ENCODE peak calls at places on chromosome 22, in six cellular contexts. P is left lung, R is OCI-LY7, O is fibroblast of mammary gland, A is thoracic aorta, M is choroid plexus epithelial cell. Q is an unnamed sample.

GRCh38 chr22:18095101-18095805 is 15.4 kb upstream of the TUBA8 start:
- DNase-seq in P (no peak), R (no peak), O (no peak), A (no peak), M (no peak), Q (no peak)

GRCh38 chr22:42967933-42968332 is 47.0 kb downstream of the PACSIN2 start:
- DNase-seq in P (peak; percentile 78), R (no peak), O (peak; percentile 69), A (no peak), M (no peak), Q (no peak)

GRCh38 chr22:44931077-44931540 is 78.7 kb downstream of the PHF21B start:
- DNase-seq in P (no peak), R (no peak), O (peak; percentile 0), A (no peak), M (peak; percentile 14), Q (peak; percentile 2)

GRCh38 chr22:17873804-17874203 is 99.5 kb upstream of the BID start:
- DNase-seq in P (no peak), R (no peak), O (no peak), A (no peak), M (no peak), Q (no peak)

GRCh38 chr22:50138036-50138435 is 32.5 kb upstream of the PANX2 start:
- DNase-seq in P (no peak), R (no peak), O (no peak), A (no peak), M (no peak), Q (no peak)

GRCh38 chr22:38713921-38714320 is 8.2 kb downstream of the GTPBP1 start:
- DNase-seq in P (no peak), R (no peak), O (no peak), A (no peak), M (no peak), Q (no peak)

GRCh38 chr22:37752189-37753061 is 55.3 kb upstream of the GCAT start:
- DNase-seq in P (peak; percentile 88), R (no peak), O (peak; percentile 98), A (peak; percentile 86), M (peak; percentile 88), Q (peak; percentile 92)

GRCh38 chr22:24483966-24484545 is 11.1 kb upstream of the UPB1 start:
- DNase-seq in P (no peak), R (no peak), O (no peak), A (no peak), M (peak; percentile 36), Q (no peak)

GRCh38 chr22:49255154-49255553 is 572.5 kb downstream of the BRD1 start:
- DNase-seq in P (no peak), R (no peak), O (no peak), A (no peak), M (no peak), Q (no peak)

GRCh38 chr22:20141186-20142077 is 9.4 kb downstream of the CCDC188 start:
- DNase-seq in P (no peak), R (no peak), O (peak; percentile 70), A (no peak), M (peak; percentile 76), Q (peak; percentile 82)

GRCh38 chr22:43704051-43704450 is 108.1 kb downstream of the EFCAB6 start:
- DNase-seq in P (no peak), R (no peak), O (no peak), A (no peak), M (no peak), Q (no peak)

GRCh38 chr22:39627865-39628562 is 57.5 kb downstream of the CACNA1I start:
- DNase-seq in P (no peak), R (no peak), O (no peak), A (no peak), M (no peak), Q (no peak)

GRCh38 chr22:38699143-38699542 is 1.6 kb downstream of the JOSD1 start:
- DNase-seq in P (no peak), R (peak; percentile 15), O (no peak), A (no peak), M (peak; percentile 16), Q (no peak)

GRCh38 chr22:46971141-46971775 is 208.8 kb downstream of the TBC1D22A start:
- DNase-seq in P (no peak), R (no peak), O (no peak), A (no peak), M (peak; percentile 75), Q (no peak)
- TF ChIP-seq CTCF in P (no peak), R (no peak), O (no peak), A (no peak), M (no peak), Q (no peak)

DNA sequence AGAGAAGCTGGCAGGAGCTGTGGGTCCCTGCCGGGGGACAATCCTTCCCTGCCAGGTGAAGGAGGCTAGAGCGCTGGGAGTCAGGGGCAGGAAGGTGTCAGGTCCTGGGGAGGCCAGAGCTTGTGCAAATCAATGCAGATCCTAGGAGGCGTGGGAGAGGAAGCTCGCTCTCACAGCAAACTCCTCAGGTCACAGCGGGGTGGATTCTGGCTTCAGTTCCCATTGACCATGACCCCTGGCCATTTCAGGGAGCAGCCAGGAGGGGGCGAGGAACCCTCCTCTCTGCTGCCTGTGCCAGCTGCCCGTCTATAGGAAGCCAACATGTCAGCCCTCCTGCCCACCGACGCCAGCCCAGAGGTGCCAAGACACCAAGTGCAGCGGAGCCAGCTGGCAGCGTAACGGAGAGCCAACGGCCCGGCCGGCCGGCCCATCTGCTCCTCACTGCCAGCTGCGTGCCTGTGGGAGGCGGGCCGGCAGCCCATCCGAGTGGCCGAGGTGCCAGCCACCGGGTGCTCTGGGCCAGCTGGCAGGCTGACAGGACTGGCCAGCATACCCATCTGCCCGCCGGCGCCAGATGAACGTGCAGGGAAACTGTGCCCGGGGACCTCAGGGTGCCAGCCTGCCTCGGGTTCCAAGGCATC is 374.9 kb downstream of the MIAT start:
- DNase-seq in P (no peak), R (no peak), O (no peak), A (peak; percentile 11), M (peak; percentile 46), Q (no peak)
- TF ChIP-seq CTCF in P (no peak), R (peak; percentile 16), O (peak; percentile 13), A (peak; percentile 47), M (peak; percentile 48), Q (no peak)

GRCh38 chr22:34115722-34116121 is 195.4 kb upstream of the LARGE1 start:
- DNase-seq in P (no peak), R (no peak), O (no peak), A (no peak), M (no peak), Q (no peak)
- TF ChIP-seq CTCF in P (no peak), R (no peak), O (no peak), A (no peak), M (no peak), Q (no peak)

DNA sequence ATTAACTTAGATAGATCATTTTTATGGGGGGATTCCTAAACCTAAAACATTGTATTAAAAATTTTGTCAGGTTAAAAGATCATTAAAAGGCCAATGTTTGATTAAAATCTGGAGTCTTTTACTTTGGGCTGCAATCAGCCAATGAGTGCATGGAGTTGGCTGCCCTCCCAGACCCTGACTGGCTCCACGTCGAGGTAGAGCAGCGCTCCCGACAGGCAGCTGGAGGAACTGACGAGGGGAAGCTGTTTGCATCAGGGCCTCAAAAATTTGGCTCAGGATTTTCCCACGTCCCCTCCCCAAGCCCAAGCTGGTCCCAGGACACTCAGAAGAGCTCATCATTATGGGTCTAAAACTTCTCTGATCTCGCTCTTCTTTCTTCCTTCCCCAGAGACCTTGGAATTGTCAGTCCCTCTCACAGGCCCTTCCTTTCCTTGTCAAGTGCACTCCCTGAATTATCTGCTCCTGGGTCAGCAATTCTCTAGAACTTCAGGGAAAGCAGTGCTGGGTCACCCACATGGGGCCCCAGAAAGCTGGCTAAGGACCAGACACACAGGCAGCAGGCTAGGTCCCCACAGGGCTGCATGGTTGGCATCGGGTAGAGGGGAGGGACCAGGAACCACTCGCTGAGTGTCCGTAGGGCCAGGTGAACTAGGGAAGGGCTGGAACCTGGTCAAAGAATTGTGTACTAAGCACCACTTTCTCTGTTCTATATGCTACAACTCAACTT is 119.6 kb upstream of the IGLL5 start:
- DNase-seq in P (no peak), R (no peak), O (peak; percentile 49), A (no peak), M (no peak), Q (no peak)
- TF ChIP-seq CTCF in P (no peak), R (peak; percentile 62), O (peak; percentile 48), A (no peak), M (peak; percentile 30), Q (no peak)

GRCh38 chr22:29814003-29814402 is 24.1 kb downstream of the ASCC2 start:
- DNase-seq in P (no peak), R (no peak), O (no peak), A (no peak), M (no peak), Q (no peak)

GRCh38 chr22:29815580-29815979 is 22.5 kb downstream of the ASCC2 start:
- DNase-seq in P (no peak), R (no peak), O (no peak), A (no peak), M (no peak), Q (no peak)

GRCh38 chr22:29813126-29813525 is 24.9 kb downstream of the ASCC2 start:
- DNase-seq in P (no peak), R (no peak), O (no peak), A (no peak), M (no peak), Q (no peak)

GRCh38 chr22:29811377-29811776 is 26.7 kb downstream of the ASCC2 start:
- DNase-seq in P (peak; percentile 74), R (no peak), O (no peak), A (no peak), M (peak; percentile 14), Q (no peak)

GRCh38 chr22:29813563-29813962 is 24.5 kb downstream of the ASCC2 start:
- DNase-seq in P (no peak), R (no peak), O (peak; percentile 54), A (no peak), M (peak; percentile 52), Q (peak; percentile 43)
- TF ChIP-seq CTCF in P (no peak), R (no peak), O (peak; percentile 25), A (no peak), M (peak; percentile 49), Q (peak; percentile 60)

DNA sequence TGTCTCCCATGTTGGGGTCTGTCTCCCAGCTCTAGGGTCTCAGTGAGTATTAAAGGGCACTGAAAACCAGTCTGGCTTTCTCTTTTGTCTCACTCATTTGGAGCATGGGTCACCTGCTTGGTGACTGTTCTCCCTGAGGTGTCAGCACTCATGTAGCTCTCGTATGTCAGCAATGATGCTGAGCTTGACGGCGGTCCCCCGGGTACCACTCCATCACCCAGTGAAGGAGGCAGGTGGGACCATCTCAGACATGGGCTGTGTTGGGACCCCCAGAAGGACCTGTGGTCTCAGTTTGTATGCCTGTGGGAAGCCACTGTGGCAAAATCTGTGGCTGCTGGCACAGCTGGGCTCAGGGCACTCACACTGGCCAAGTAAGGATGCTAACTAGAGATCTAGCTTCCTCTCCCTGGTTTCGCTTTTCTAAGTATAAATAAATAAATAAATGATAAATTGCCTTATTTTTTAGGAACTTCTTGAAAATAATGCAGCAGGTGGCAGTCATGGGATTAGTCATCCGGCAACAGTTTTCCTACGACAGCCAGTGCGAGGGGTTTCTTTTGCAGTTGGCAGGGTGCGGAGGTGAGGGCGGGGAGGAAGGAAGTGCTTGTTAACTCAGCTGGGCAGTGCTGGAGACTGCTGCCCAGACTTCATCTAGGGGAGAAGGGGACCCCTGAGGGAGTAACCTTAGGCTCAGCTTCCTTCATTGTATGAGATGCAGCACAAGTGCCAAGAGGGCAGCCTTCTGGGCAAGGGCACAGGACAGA is 48.8 kb downstream of the OSBP2 start:
- DNase-seq in P (no peak), R (no peak), O (no peak), A (no peak), M (no peak), Q (no peak)
- TF ChIP-seq CTCF in P (no peak), R (no peak), O (no peak), A (no peak), M (no peak), Q (no peak)

Q was measured in HFFc6.